ENCODE peak calls at places on chromosomes 7 and 10, in four cellular contexts. M is bronchial epithelial cell, N is ovary, Y is cardiac muscle cell. B is an unnamed sample.

GRCh38 chr7:134856141-134856540 is 76.7 kb downstream of the CALD1 start:
- DNase-seq in M (no peak), N (no peak), Y (peak), B (no peak)

GRCh38 chr7:35906191-35906908 is 105.5 kb downstream of the SEPTIN7 start:
- DNase-seq in N (peak), Y (peak), M (peak), B (peak)

GRCh38 chr10:36171546-36171945 is 529.5 kb upstream of the FZD8 start:
- DNase-seq in M (no peak), Y (no peak), N (no peak), B (no peak)

GRCh38 chr10:46255696-46256355 is 31.0 kb upstream of the ANTXRL start:
- DNase-seq in Y (peak), M (peak), N (no peak), B (peak)

GRCh38 chr7:156988605-156989185 is 21.8 kb downstream of the MNX1 start:
- DNase-seq in M (no peak), N (no peak), Y (peak), B (no peak)

GRCh38 chr7:116588641-116589594 is 64.1 kb downstream of the CAV1 start:
- DNase-seq in Y (peak), M (peak), N (no peak), B (no peak)

GRCh38 chr10:101291254-101292193 is 62.3 kb upstream of the LBX1 start:
- DNase-seq in N (peak), M (no peak), Y (peak), B (peak)

GRCh38 chr7:142349670-142350405 is 92.0 kb upstream of the PRSS58 start:
- DNase-seq in Y (no peak), N (no peak), M (peak), B (no peak)

GRCh38 chr7:41612386-41612785 is 90.5 kb downstream of the INHBA start:
- DNase-seq in M (no peak), N (no peak), Y (no peak), B (no peak)

GRCh38 chr10:59700709-59701108 is 8.9 kb downstream of the SLC16A9 start:
- DNase-seq in Y (no peak), M (no peak), N (no peak), B (no peak)

GRCh38 chr7:91355680-91356435 is 91.6 kb downstream of the FZD1 start:
- DNase-seq in Y (no peak), N (no peak), M (no peak), B (no peak)

GRCh38 chr7:785416-785815 is 46.9 kb upstream of the SUN1 start:
- DNase-seq in M (no peak), N (no peak), Y (no peak), B (no peak)

GRCh38 chr7:132290021-132290420 is 286.2 kb downstream of the PLXNA4 start:
- DNase-seq in M (no peak), Y (no peak), N (no peak), B (no peak)

GRCh38 chr10:92569071-92569470 is 4.8 kb downstream of the IDE start:
- DNase-seq in M (no peak), Y (no peak), N (no peak), B (no peak)

GRCh38 chr10:79179404-79180309 is 110.9 kb downstream of the ZMIZ1 start:
- DNase-seq in Y (no peak), M (no peak), N (peak), B (peak)

GRCh38 chr7:69800495-69800894 is 202.2 kb downstream of the AUTS2 start:
- DNase-seq in M (no peak), Y (peak), N (no peak), B (no peak)

GRCh38 chr7:7699970-7700369 is 18.4 kb downstream of the RPA3 start:
- DNase-seq in M (no peak), Y (no peak), N (no peak), B (no peak)

GRCh38 chr7:129136887-129137647 is 7.4 kb upstream of the TSPAN33 start:
- DNase-seq in M (no peak), N (no peak), Y (no peak), B (no peak)

GRCh38 chr7:88217675-88218427 is 2.0 kb downstream of the SRI start:
- DNase-seq in Y (no peak), M (no peak), N (no peak), B (no peak)

GRCh38 chr7:37782166-37782565 is 66.2 kb upstream of the NME8 start:
- DNase-seq in Y (no peak), N (no peak), M (no peak), B (no peak)

GRCh38 chr7:454356-455109 is 65.1 kb downstream of the PDGFA start:
- DNase-seq in N (no peak), Y (no peak), M (no peak), B (no peak)

GRCh38 chr10:77974396-77975074 is 48.0 kb upstream of the DLG5 start:
- DNase-seq in Y (peak), M (peak), N (no peak), B (peak)

GRCh38 chr7:303425-303824 is 13.5 kb downstream of the FOXL3 start:
- DNase-seq in M (no peak), N (no peak), Y (no peak), B (no peak)

GRCh38 chr7:158000160-158000559 is 587.5 kb downstream of the PTPRN2 start:
- DNase-seq in Y (no peak), N (no peak), M (no peak), B (no peak)

GRCh38 chr10:19117419-19117818 is 68.8 kb downstream of the MALRD1 start:
- DNase-seq in M (no peak), Y (no peak), N (no peak), B (no peak)

GRCh38 chr7:1193593-1194424 is 33.8 kb upstream of the ZFAND2A start:
- DNase-seq in Y (peak), M (peak), N (no peak), B (peak)

GRCh38 chr7:15684834-15685233 is 1.6 kb downstream of the MEOX2 start:
- DNase-seq in M (no peak), N (no peak), Y (no peak), B (peak)

GRCh38 chr7:112080441-112080840 is 125.8 kb downstream of the DOCK4 start:
- DNase-seq in N (no peak), Y (peak), M (peak), B (no peak)

GRCh38 chr7:64098-64521 is 128.3 kb upstream of the FAM20C start:
- DNase-seq in N (peak), Y (peak), M (peak), B (peak)

GRCh38 chr10:770975-771374 is 81.5 kb upstream of the DIP2C start:
- DNase-seq in N (no peak), M (no peak), Y (no peak), B (no peak)

GRCh38 chr10:71299071-71299759 is 19.8 kb upstream of the SLC29A3 start:
- DNase-seq in Y (no peak), N (no peak), M (no peak), B (no peak)

GRCh38 chr10:27500886-27501285 is 3.2 kb upstream of the RAB18 start:
- DNase-seq in Y (no peak), M (peak), N (no peak), B (no peak)

GRCh38 chr7:80054356-80054755 is 80.3 kb upstream of the GNAI1 start:
- DNase-seq in N (no peak), Y (peak), M (peak), B (no peak)

GRCh38 chr10:9035355-9035754 is 980.9 kb downstream of the GATA3 start:
- DNase-seq in N (no peak), M (peak), Y (no peak), B (no peak)

GRCh38 chr10:9036711-9037204 is 982.3 kb downstream of the GATA3 start:
- DNase-seq in N (no peak), Y (no peak), M (no peak), B (no peak)

GRCh38 chr10:9038146-9038714 is 983.7 kb downstream of the GATA3 start:
- DNase-seq in M (no peak), Y (peak), N (no peak), B (no peak)
- TF ChIP-seq CTCF in M (no peak), Y (no peak), N (no peak), B (no peak)

GRCh38 chr10:132411561-132412253 is 14.7 kb downstream of the PWWP2B start:
- DNase-seq in Y (peak), N (peak), M (no peak), B (no peak)
- TF ChIP-seq CTCF in Y (no peak), N (no peak), M (no peak), B (no peak)

GRCh38 chr10:7071421-7071820 is 339.4 kb downstream of the SFMBT2 start:
- DNase-seq in Y (no peak), N (no peak), M (no peak), B (no peak)

GRCh38 chr10:7075851-7076250 is 335.0 kb downstream of the SFMBT2 start:
- DNase-seq in N (no peak), M (no peak), Y (no peak), B (no peak)

GRCh38 chr10:7075110-7075509 is 335.7 kb downstream of the SFMBT2 start:
- DNase-seq in N (no peak), Y (no peak), M (no peak), B (no peak)

GRCh38 chr10:7069706-7070105 is 341.1 kb downstream of the SFMBT2 start:
- DNase-seq in N (no peak), Y (no peak), M (no peak), B (no peak)

DNA sequence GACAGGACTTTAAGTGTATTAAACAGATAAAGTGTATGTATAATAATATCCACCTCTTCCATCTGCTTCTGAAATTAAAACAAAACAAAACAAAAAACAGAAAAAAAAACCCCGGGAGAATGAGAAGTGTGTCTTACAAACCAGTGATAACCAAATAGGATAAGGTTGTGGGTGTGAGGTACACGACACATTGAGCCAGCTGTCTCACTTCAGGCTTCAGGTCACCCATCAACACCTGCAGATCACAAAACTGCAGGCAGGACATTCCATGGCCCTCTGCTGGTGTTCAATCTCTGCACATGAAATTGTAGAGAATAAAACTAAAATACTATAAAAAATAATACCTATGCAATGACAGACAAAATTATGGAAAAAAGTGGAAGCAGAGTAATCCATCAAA is 339.9 kb downstream of the SFMBT2 start:
- DNase-seq in M (no peak), Y (no peak), N (no peak), B (no peak)
- TF ChIP-seq CTCF in M (no peak), Y (no peak), N (no peak), B (no peak)

GRCh38 chr10:20596065-20596760 is 300.9 kb downstream of the NEBL start:
- DNase-seq in Y (peak), N (no peak), M (peak), B (no peak)

GRCh38 chr10:20593649-20594048 is 303.5 kb downstream of the NEBL start:
- DNase-seq in Y (peak), M (no peak), N (no peak), B (no peak)

GRCh38 chr10:20598590-20598989 is 298.5 kb downstream of the NEBL start:
- DNase-seq in M (peak), N (peak), Y (peak), B (no peak)

DNA sequence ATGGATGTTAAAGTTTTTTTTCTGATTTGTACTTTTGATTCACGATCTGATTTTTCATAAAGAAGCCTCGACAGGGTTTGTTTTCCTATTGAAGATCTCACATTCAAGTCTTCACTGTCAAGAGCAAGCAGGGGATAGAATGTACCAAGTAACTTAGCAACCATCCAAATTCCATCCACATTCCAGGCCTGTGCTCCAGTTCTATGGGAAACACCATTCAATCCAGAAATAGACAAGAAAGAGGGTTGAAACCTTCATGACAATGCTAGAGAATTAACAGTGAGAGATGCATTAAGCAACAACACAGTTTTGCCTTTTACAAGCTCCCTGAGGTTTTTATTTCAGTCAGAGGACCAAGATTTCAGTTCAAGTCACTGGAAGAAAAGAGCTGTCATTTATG is 300.2 kb downstream of the NEBL start:
- DNase-seq in Y (peak), M (no peak), N (no peak), B (no peak)
- TF ChIP-seq CTCF in Y (no peak), M (no peak), N (no peak), B (no peak)

DNA sequence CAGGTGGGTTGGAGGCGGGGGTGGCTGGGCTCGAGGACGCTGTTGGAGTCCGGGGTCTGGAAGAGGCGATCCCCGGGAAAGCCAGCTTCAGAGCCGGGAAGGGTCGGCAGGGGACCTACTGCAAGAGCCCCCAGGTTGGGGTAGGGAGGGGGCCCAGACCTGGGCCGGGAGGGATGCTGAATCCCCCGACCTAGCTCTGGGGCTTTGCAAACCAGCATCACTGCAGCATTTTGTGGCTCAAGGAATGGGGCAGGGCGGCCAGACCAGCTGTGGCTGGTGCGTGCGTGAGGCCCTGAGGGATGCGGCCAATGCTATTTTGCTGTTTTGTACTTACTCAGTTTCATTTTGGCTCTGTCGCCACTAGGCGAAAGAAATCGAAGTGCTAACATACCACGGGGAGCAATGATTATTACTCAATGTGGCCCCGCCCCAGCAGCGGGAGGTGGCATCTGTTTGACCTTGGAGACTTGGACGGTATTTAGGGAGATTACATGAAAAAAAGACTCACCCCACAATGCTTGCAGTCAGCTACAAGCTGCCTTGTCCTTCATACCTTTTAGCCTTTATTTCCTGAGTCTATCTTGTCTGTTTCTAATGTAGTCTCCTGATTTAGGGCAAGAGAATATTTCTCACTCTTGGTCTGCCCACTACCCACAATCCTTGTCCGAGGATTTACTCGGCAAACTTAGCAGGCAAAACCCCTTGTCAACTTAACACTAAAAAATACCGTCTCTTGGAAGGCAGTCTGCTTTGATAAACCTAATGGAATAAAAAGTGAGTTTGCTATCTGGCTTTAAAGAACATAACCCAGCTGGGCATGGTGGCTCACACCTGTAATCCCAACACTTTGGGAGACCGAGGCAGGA is 16.2 kb downstream of the HSPB1 start:
- DNase-seq in M (peak), N (peak), Y (peak), B (peak)
- TF ChIP-seq CTCF in M (peak), N (peak), Y (peak), B (no peak)

GRCh38 chr7:54546986-54547314 is 4.8 kb downstream of the VSTM2A start:
- DNase-seq in Y (no peak), M (no peak), N (no peak), B (no peak)

GRCh38 chr7:54544356-54545240 is 2.4 kb downstream of the VSTM2A start:
- DNase-seq in N (no peak), M (no peak), Y (no peak), B (no peak)

GRCh38 chr7:54542920-54543539 is 855 bp downstream of the VSTM2A start:
- DNase-seq in Y (peak), M (peak), N (no peak), B (no peak)

GRCh38 chr7:54545241-54545563 is 3.0 kb downstream of the VSTM2A start:
- DNase-seq in Y (no peak), M (no peak), N (no peak), B (no peak)

GRCh38 chr7:54546081-54546985 is 4.2 kb downstream of the VSTM2A start:
- DNase-seq in M (no peak), N (no peak), Y (no peak), B (peak)
- TF ChIP-seq CTCF in M (peak), N (no peak), Y (no peak), B (peak)

GRCh38 chr7:105831824-105832535 is 44.4 kb downstream of the ATXN7L1 start:
- DNase-seq in Y (no peak), N (no peak), M (no peak), B (no peak)

GRCh38 chr7:105837765-105838241 is 38.6 kb downstream of the ATXN7L1 start:
- DNase-seq in Y (no peak), N (no peak), M (no peak), B (no peak)

GRCh38 chr7:105839271-105839670 is 37.1 kb downstream of the ATXN7L1 start:
- DNase-seq in M (no peak), N (no peak), Y (no peak), B (no peak)

GRCh38 chr7:105838273-105839141 is 37.9 kb downstream of the ATXN7L1 start:
- DNase-seq in Y (peak), N (peak), M (peak), B (no peak)

GRCh38 chr7:105835441-105835840 is 41.0 kb downstream of the ATXN7L1 start:
- DNase-seq in M (no peak), N (no peak), Y (no peak), B (no peak)
- TF ChIP-seq CTCF in M (no peak), N (no peak), Y (no peak), B (no peak)

B was measured in Calu3.